ENCODE peak calls at places on chromosomes 16 and 17, in five cellular contexts. T, C, B, A and U are unnamed samples.

GRCh38 chr16:22360963-22361659 is 13.3 kb downstream of the CDR2 start:
- DNase-seq in T (no peak), C (no peak), B (no peak), A (no peak), U (no peak)

GRCh38 chr17:34384822-34385605 is 22.0 kb upstream of the CCL1 start:
- DNase-seq in T (no peak), C (no peak), B (no peak), A (no peak), U (no peak)

GRCh38 chr17:63911657-63912100 is 621 bp upstream of the CSHL1 start:
- DNase-seq in T (no peak), C (no peak), B (peak; percentile 40), A (no peak), U (peak; percentile 60)

GRCh38 chr17:72474740-72475477 is 354.1 kb downstream of the SOX9 start:
- DNase-seq in T (no peak), C (no peak), B (no peak), A (peak; percentile 30), U (no peak)

GRCh38 chr17:73548620-73549311 is 95.5 kb downstream of the SDK2 start:
- DNase-seq in T (no peak), C (no peak), B (no peak), A (no peak), U (no peak)

GRCh38 chr17:1008008-1008761 is 11.3 kb downstream of the TIMM22 start:
- DNase-seq in T (no peak), C (no peak), B (peak; percentile 40), A (peak; percentile 72), U (peak; percentile 57)

GRCh38 chr16:70635356-70636016 is 10.9 kb upstream of the IL34 start:
- DNase-seq in T (no peak), C (no peak), B (no peak), A (no peak), U (peak; percentile 58)

GRCh38 chr17:36703860-36704266 is 102.5 kb downstream of the MRM1 start:
- DNase-seq in T (no peak), C (no peak), B (peak; percentile 24), A (no peak), U (no peak)

GRCh38 chr17:44916781-44917241 is 1.5 kb upstream of the GFAP start:
- DNase-seq in T (no peak), C (no peak), B (peak; percentile 53), A (peak; percentile 70), U (no peak)

GRCh38 chr16:78503501-78504110 is 404.2 kb downstream of the WWOX start:
- DNase-seq in T (peak; percentile 61), C (no peak), B (peak; percentile 54), A (no peak), U (peak; percentile 25)

GRCh38 chr17:65196617-65197016 is 59.4 kb downstream of the RGS9 start:
- DNase-seq in T (no peak), C (no peak), B (no peak), A (no peak), U (no peak)

GRCh38 chr16:29025218-29025617 is 40.4 kb downstream of the LAT start:
- DNase-seq in T (no peak), C (no peak), B (no peak), A (peak; percentile 23), U (no peak)

GRCh38 chr17:49053171-49053829 is 56.1 kb downstream of the IGF2BP1 start:
- DNase-seq in T (no peak), C (no peak), B (no peak), A (no peak), U (no peak)

GRCh38 chr17:49054342-49055092 is 57.3 kb downstream of the IGF2BP1 start:
- DNase-seq in T (no peak), C (no peak), B (no peak), A (no peak), U (no peak)

GRCh38 chr17:49051269-49051668 is 54.1 kb downstream of the IGF2BP1 start:
- DNase-seq in T (no peak), C (no peak), B (no peak), A (no peak), U (no peak)

GRCh38 chr17:49050611-49051010 is 53.4 kb downstream of the IGF2BP1 start:
- DNase-seq in T (no peak), C (no peak), B (no peak), A (no peak), U (no peak)

GRCh38 chr17:49055181-49055927 is 58.2 kb downstream of the IGF2BP1 start:
- DNase-seq in T (no peak), C (no peak), B (no peak), A (no peak), U (no peak)
- TF ChIP-seq POLR2A in T (no peak), C (no peak), B (no peak), A (no peak), U (no peak)

DNA sequence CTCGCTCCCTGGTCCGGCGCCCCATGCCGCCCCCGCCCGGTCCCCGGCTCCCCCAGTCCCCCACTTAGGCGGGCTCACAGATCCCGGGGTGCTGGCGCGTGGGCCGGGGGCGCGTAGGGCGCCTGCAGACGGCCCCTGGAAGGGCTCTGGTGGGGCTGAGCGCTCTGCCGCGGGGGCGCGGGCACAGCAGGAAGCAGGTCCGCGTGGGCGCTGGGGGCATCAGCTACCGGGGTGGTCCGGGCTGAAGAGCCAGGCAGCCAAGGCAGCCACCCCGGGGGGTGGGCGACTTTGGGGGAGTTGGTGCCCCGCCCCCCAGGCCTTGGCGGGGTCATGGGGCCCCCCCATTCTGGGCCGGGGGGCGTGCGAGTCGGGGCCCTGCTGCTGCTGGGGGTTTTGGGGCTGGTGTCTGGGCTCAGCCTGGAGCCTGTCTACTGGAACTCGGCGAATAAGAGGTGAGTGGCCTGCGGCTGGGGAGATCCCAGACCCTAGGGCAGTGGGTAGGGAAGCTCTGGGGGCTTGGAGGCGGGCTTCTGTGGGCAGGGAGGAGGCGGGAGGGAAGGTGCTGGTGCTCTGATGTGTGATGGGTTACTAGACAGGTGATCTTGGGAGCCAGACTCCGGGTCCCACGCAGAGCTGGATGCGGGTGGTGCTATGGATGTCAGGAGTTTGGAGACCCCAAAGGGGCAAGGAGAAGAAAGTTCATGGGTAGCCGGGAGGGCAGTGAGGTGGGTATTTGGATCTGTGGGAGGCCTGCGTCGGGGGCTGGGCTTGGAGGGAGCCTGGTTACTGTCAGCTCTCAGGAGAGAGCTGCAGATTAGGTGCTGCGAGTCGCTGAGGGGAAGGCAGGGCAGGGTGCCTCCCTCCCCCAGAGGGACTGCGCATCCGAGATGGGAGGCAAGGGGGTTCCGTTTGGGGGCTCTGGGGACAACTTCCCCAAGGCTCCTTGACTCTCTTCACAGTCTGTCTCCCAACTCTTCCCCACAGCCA is 560 bp downstream of the EFNB3 start:
- DNase-seq in T (no peak), C (no peak), B (no peak), A (peak; percentile 53), U (no peak)
- H3K27me3 ChIP-seq in T (peaks cover 8% of the 10 kb centered on the region), C (peaks cover 35% of the 10 kb centered on the region), B (no peaks in the 10 kb centered on the region), A (peaks cover 63% of the 10 kb centered on the region), U (no peaks in the 10 kb centered on the region)

DNA sequence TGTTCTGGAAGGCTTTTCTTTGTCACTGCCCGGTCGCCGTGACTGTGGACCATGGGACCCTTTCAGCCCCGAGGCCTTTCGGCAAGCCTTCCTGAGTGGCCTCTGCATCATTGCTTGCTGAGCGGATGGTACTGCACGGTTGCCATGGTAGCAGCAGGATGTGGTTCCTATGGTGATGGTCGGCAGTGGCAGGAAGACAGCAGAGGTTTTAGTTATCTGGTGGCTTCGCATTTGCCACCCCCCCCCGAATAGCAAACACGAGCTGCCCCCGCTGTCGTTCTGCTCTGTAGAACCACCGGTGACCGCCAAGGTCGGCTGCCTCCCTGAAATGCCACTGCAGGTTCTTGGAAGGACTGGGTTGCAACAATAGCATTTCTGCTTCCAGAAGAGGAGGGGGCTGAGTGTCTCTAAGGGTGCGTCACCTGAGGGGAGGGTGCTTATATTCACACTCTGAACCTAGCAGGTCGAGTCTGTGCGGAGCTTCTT is 76.6 kb downstream of the CMIP start:
- DNase-seq in T (no peak), C (no peak), B (no peak), A (peak; percentile 92), U (no peak)
- H3K36me3 ChIP-seq in T (peaks cover 17% of the 10 kb centered on the region), C (no peaks in the 10 kb centered on the region), B (no peaks in the 10 kb centered on the region), A (no peaks in the 10 kb centered on the region), U (no peaks in the 10 kb centered on the region)

GRCh38 chr16:84973776-84974523 is 37.4 kb downstream of the ZDHHC7 start:
- DNase-seq in T (no peak), C (no peak), B (no peak), A (no peak), U (no peak)
- TF ChIP-seq POLR2A in T (no peak), C (no peak), B (no peak), A (no peak), U (no peak)

GRCh38 chr17:15268465-15268864 is 3.3 kb upstream of the PMP22 start:
- DNase-seq in T (no peak), C (no peak), B (peak; percentile 62), A (no peak), U (no peak)
- H3K27me3 ChIP-seq in T (peaks cover 6% of the 10 kb centered on the region), C (no peaks in the 10 kb centered on the region), B (no peaks in the 10 kb centered on the region), A (peaks cover 15% of the 10 kb centered on the region), U (no peaks in the 10 kb centered on the region)

GRCh38 chr17:82779541-82779940 is 27.7 kb downstream of the TBCD start:
- DNase-seq in T (no peak), C (no peak), B (no peak), A (no peak), U (no peak)
- H3K36me3 ChIP-seq in T (peaks cover 20% of the 10 kb centered on the region), C (peaks cover 26% of the 10 kb centered on the region), B (no peaks in the 10 kb centered on the region), A (peaks cover 3% of the 10 kb centered on the region), U (no peaks in the 10 kb centered on the region)

GRCh38 chr16:15885560-15886001 is 2.8 kb downstream of the CEP20 start:
- DNase-seq in T (no peak), C (peak; percentile 40), B (no peak), A (no peak), U (no peak)

GRCh38 chr16:15891508-15891907 is 3.1 kb upstream of the CEP20 start:
- DNase-seq in T (no peak), C (no peak), B (no peak), A (no peak), U (no peak)

GRCh38 chr16:15887283-15887682 is 1.1 kb downstream of the CEP20 start:
- DNase-seq in T (no peak), C (no peak), B (no peak), A (no peak), U (no peak)

GRCh38 chr16:15886078-15886477 is 2.3 kb downstream of the CEP20 start:
- DNase-seq in T (no peak), C (no peak), B (no peak), A (no peak), U (no peak)

GRCh38 chr16:15888072-15888976 is at the start of gene CEP20:
- DNase-seq in T (peak; percentile 100), C (peak; percentile 100), B (peak; percentile 99), A (peak; percentile 99), U (peak; percentile 100)
- TF ChIP-seq POLR2A in T (peak; percentile 98), C (no peak), B (peak; percentile 63), A (no peak), U (peak; percentile 72)

DNA sequence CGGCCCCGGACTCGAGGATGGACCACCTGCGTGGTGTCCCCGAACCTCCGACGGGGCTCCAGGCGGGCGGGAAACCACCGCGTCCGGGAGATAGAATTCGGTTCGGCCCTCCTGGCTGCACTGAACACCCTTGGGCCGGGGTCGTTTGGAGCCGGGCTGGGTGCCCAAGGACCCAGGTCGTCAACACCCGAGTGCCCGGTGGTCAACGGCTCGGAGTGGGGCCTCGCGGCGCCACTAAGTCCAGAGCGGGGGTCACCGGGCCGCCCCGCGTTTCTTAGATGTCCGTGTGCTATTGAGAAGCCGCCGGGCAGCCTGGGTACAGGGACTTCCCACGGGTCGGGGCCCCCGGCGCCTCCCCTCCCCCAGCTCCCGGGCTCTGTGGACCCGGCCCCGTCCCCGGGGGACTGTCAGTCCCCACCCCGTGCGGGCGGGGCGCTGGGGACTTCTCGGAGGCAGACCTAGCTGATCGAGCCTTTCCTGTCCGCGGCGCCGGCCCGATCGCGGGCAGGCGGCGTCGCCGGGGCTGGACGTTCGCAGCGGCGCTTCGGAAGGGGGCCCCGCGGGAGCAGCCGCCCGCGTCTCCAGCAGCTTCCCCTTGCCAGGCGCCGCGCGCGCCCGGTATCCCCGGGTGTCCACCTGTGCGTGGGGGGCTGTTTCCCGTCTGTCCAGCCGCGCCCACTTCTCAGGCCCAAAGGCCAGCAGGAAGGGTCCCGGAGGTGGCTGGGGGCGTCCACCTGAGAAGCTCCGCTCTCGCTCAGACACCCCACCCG is 655 bp upstream of the NPTX1 start:
- DNase-seq in T (no peak), C (no peak), B (no peak), A (no peak), U (no peak)
- H3K27me3 ChIP-seq in T (peaks cover 68% of the 10 kb centered on the region), C (peaks cover 100% of the 10 kb centered on the region), B (peaks cover 43% of the 10 kb centered on the region), A (peaks cover 100% of the 10 kb centered on the region), U (peaks cover 3% of the 10 kb centered on the region)